ENCODE peak calls at places on chromosomes 4 and X, in eight cellular contexts. B, M, T, N, E, P, W and F are unnamed samples.

GRCh38 chrX:63979480-63979879 is 194.5 kb upstream of the ARHGEF9 start:
- DNase-seq in W (no peak), E (no peak), M (no peak), N (no peak), T (no peak), P (no peak), B (no peak), F (no peak)

GRCh38 chr4:122702939-122703338 is 29.6 kb upstream of the BBS12 start:
- DNase-seq in B (no peak), E (no peak), T (no peak), W (no peak), N (no peak), P (no peak), M (peak; percentile 76), F (no peak)

GRCh38 chr4:56531823-56532222 is 26.2 kb downstream of the ARL9 start:
- DNase-seq in W (no peak), B (no peak), T (no peak), N (peak; percentile 16), E (no peak), M (no peak), P (no peak), F (no peak)

GRCh38 chr4:32226201-32226600 is 1506.0 kb downstream of the PCDH7 start:
- DNase-seq in E (no peak), W (no peak), T (no peak), P (no peak), B (no peak), M (no peak), N (peak; percentile 19), F (no peak)

GRCh38 chr4:42151568-42152506 is 618 bp downstream of the BEND4 start:
- DNase-seq in P (peak; percentile 31), W (peak; percentile 61), T (no peak), B (no peak), E (no peak), M (peak; percentile 23), N (no peak), F (peak; percentile 89)

GRCh38 chrX:123425904-123426303 is 241.8 kb downstream of the GRIA3 start:
- DNase-seq in N (peak; percentile 73), W (no peak), P (no peak), M (no peak), E (no peak), T (no peak), B (no peak), F (no peak)

GRCh38 chr4:25180524-25181131 is 20.4 kb upstream of the SEPSECS start:
- DNase-seq in W (no peak), E (no peak), N (peak; percentile 67), B (no peak), M (peak; percentile 30), T (no peak), P (no peak), F (peak; percentile 30)

GRCh38 chrX:145843196-145843595 is 25.6 kb downstream of the SLITRK2 start:
- DNase-seq in T (no peak), W (no peak), B (no peak), M (no peak), P (no peak), N (no peak), E (no peak), F (no peak)

GRCh38 chr4:7034262-7035081 is 8.7 kb upstream of the TADA2B start:
- DNase-seq in W (no peak), B (no peak), T (peak; percentile 66), E (no peak), M (peak; percentile 37), N (no peak), P (peak; percentile 34), F (no peak)

DNA sequence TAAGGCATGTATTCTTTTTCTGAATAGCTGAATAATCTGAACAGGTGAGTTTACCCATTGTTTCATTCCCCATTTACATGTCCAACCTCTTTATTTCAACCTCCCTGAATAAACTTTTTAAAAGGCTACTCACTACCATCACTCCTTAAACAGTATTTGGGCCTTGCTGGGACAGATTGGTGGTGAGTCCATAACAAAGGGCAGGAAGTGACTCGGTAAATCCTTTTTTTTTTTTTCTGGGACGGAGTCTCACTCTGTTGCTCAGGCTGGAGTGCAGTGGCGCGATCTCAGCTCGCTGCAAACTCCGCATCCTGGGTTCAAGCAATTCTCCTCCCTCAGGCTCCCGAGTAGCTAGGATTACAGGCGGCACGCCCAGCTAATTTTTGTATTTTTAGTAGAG is 23.4 kb upstream of the SEC24B start:
- DNase-seq in B (no peak), M (no peak), T (no peak), N (no peak), P (no peak), W (no peak), E (no peak), F (no peak)
- TF ChIP-seq CTCF in B (no peak), M (no peak), T (no peak), N (no peak), P (no peak), W (no peak), E (no peak), F (no peak)

GRCh38 chrX:84909151-84909550 is 94.5 kb upstream of the APOOL start:
- DNase-seq in N (peak; percentile 18), W (no peak), M (no peak), B (no peak), E (no peak), P (no peak), T (no peak), F (no peak)

DNA sequence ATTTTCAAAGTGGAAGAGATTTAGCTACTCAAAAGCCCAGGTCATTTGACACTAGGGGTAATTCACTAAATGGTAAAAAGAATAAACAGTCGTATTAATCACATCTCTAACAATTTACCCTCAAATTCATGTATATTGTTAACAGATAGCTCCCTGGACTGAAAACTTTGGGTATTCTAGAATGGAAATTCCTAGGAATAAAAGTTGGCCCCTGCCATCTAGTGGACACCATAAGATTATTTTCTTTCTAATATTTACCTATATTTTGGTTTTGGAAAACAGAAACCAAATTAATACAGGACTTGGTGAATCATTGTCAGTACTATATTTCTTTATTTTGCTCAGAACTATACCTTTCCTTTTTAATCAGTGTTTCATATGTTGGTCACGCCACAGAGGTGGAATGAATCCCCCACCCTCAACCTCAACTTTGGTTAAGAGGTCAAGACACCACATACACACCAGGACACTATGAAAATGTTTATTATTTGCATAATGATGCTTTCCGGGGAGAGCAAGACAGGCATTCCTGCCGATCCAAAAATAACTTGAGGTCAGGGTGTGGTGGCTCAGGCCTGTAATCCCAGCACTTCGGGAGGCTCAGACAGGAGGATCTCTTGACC is 96.2 kb upstream of the APOOL start:
- DNase-seq in N (peak; percentile 56), E (no peak), W (no peak), P (no peak), T (no peak), B (no peak), M (no peak), F (no peak)
- TF ChIP-seq CTCF in N (peak; percentile 35), E (peak; percentile 60), W (no peak), P (peak; percentile 46), T (peak; percentile 76), B (no peak), M (peak; percentile 23), F (no peak)

DNA sequence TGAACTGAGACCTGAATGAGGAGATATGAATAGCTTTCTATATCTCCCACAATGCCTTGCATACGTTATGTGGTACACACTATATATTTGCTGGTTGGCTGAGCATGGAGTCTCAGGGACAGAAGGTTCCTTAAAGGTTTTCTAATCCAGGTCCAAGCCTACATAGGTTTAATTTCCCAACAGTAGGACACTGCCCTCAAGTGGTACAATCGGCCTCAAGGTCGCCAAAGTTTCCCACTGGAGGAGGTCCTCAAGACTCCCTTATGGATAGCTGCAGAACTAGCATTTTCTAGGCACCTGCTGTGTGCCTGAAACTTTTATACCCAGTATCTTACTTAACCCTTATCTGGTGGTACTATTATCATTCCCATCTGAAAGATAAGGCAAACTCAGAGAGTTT is 21.0 kb upstream of the EFNB1 start:
- DNase-seq in W (no peak), E (no peak), P (no peak), B (no peak), N (peak; percentile 25), T (no peak), M (no peak), F (no peak)
- TF ChIP-seq CTCF in W (no peak), E (peak; percentile 57), P (peak; percentile 24), B (no peak), N (peak; percentile 32), T (peak; percentile 70), M (peak; percentile 13), F (no peak)

DNA sequence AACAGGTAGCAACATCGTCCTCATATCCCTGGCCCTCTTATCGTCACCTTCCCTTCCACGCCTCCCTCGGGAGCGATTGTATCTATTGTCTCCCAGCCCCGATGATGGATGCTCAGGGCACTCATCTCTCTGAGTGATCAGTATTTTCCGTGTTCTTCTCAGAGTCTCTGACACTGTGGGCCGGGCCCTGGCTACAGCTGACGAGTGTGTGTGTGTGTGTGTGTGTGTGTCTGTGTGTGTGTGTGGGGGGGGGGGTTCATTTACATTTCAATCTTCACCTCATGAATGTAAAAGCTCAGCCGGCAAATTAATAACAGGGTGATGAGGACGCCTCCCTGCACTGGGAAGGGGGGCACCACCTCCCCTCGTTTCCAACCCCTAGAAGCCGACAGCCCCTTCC is 159.4 kb downstream of the SHOX start:
- DNase-seq in N (no peak), M (no peak), W (no peak), P (no peak), B (no peak), E (no peak), T (no peak), F (no peak)
- TF ChIP-seq CTCF in N (no peak), M (no peak), W (no peak), P (no peak), B (no peak), E (no peak), T (no peak), F (no peak)

GRCh38 chrX:14051416-14051815 is 21.7 kb upstream of the GEMIN8 start:
- DNase-seq in T (no peak), W (no peak), B (no peak), E (no peak), N (peak; percentile 14), P (no peak), M (no peak), F (no peak)
- TF ChIP-seq CTCF in T (peak; percentile 70), W (no peak), B (no peak), E (no peak), N (no peak), P (no peak), M (no peak), F (no peak)

GRCh38 chr4:67122029-67122428 is 423.3 kb downstream of the CENPC start:
- DNase-seq in W (no peak), N (no peak), M (no peak), T (no peak), E (no peak), P (no peak), B (no peak), F (no peak)
- TF ChIP-seq CTCF in W (no peak), N (peak; percentile 3), M (peak; percentile 16), T (peak; percentile 72), E (peak; percentile 75), P (peak; percentile 71), B (no peak), F (peak; percentile 14)

GRCh38 chr4:2412885-2413716 is 5.3 kb downstream of the ZFYVE28 start:
- DNase-seq in B (peak; percentile 71), T (no peak), E (no peak), W (peak; percentile 78), P (no peak), N (peak; percentile 86), M (peak; percentile 69), F (peak; percentile 74)
- TF ChIP-seq CTCF in B (peak; percentile 31), T (peak; percentile 79), E (peak; percentile 36), W (no peak), P (peak; percentile 36), N (peak; percentile 43), M (no peak), F (peak; percentile 8)